ENCODE peak calls at places on chromosome 4, in four cellular contexts. H is upper lobe of left lung, G is endothelial cell, Y is B cell. E is an unnamed sample.

GRCh38 chr4:122195718-122196117 is 43.6 kb downstream of the BLTP1 start:
- DNase-seq in G (no peak), H (no peak), Y (no peak), E (no peak)

GRCh38 chr4:141768954-141769353 is 132.6 kb downstream of the IL15 start:
- DNase-seq in Y (no peak), H (no peak), G (no peak), E (no peak)

GRCh38 chr4:36244257-36245084 is at the start of gene ARAP2:
- DNase-seq in H (peak), G (no peak), Y (peak), E (peak)

GRCh38 chr4:13984996-13985780 is 357.7 kb upstream of the BOD1L1 start:
- DNase-seq in Y (no peak), G (no peak), H (no peak), E (peak)

GRCh38 chr4:2587215-2587823 is 50.9 kb downstream of the FAM193A start:
- DNase-seq in Y (no peak), G (no peak), H (no peak), E (no peak)

GRCh38 chr4:8547108-8547911 is 32.9 kb upstream of the GPR78 start:
- DNase-seq in H (no peak), G (peak), Y (no peak), E (no peak)

GRCh38 chr4:138291431-138291830 is 49.3 kb upstream of the SLC7A11 start:
- DNase-seq in Y (no peak), G (no peak), H (no peak), E (no peak)

GRCh38 chr4:159446266-159446976 is 343.5 kb downstream of the RAPGEF2 start:
- DNase-seq in Y (no peak), H (peak), G (peak), E (peak)

GRCh38 chr4:147965056-147965455 is 233.2 kb downstream of the ARHGAP10 start:
- DNase-seq in G (no peak), Y (no peak), H (no peak), E (peak)

GRCh38 chr4:7139167-7139979 is 53.0 kb upstream of the SORCS2 start:
- DNase-seq in G (no peak), Y (no peak), H (no peak), E (no peak)

GRCh38 chr4:87126056-87126455 is 94.4 kb downstream of the KLHL8 start:
- DNase-seq in G (no peak), Y (no peak), H (no peak), E (no peak)

GRCh38 chr4:110357521-110357920 is 118.4 kb upstream of the ENPEP start:
- DNase-seq in G (no peak), H (no peak), Y (no peak), E (no peak)

GRCh38 chr4:118826723-118827444 is 9.0 kb downstream of the SEC24D start:
- DNase-seq in Y (no peak), H (no peak), G (no peak), E (no peak)

GRCh38 chr4:90000995-90001394 is 106.3 kb downstream of the MMRN1 start:
- DNase-seq in G (no peak), Y (no peak), H (no peak), E (no peak)

GRCh38 chr4:153233761-153234371 is 29.6 kb downstream of the TRIM2 start:
- DNase-seq in Y (no peak), H (no peak), G (no peak), E (no peak)

GRCh38 chr4:165133150-165133549 is 20.5 kb upstream of the TMEM192 start:
- DNase-seq in G (no peak), Y (no peak), H (no peak), E (no peak)

GRCh38 chr4:1082215-1083182 is 30.9 kb downstream of the RNF212 start:
- DNase-seq in Y (no peak), H (peak), G (no peak), E (peak)

GRCh38 chr4:130067419-130067818 is 971.5 kb downstream of the C4orf33 start:
- DNase-seq in Y (no peak), H (no peak), G (no peak), E (no peak)

GRCh38 chr4:139210486-139210885 is 33.5 kb upstream of the ELF2 start:
- DNase-seq in H (no peak), Y (no peak), G (no peak), E (no peak)

GRCh38 chr4:2667428-2667827 is 88.7 kb downstream of the TNIP2 start:
- DNase-seq in H (no peak), Y (no peak), G (no peak), E (no peak)

GRCh38 chr4:66567551-66567950 is 897.3 kb upstream of the EPHA5 start:
- DNase-seq in H (no peak), G (no peak), Y (no peak), E (no peak)

GRCh38 chr4:145891958-145892357 is 46.7 kb downstream of the ZNF827 start:
- DNase-seq in H (no peak), G (peak), Y (no peak), E (no peak)

GRCh38 chr4:47704693-47705325 is 133.1 kb downstream of the CORIN start:
- DNase-seq in Y (no peak), H (peak), G (peak), E (peak)

GRCh38 chr4:10063544-10064300 is 42.4 kb upstream of the SLC2A9 start:
- DNase-seq in H (peak), G (peak), Y (no peak), E (no peak)